ENCODE peak calls at places on chromosomes 1 and 21, in four cellular contexts. O, T, L and Q are unnamed samples. For H3K4me1, the result is how much of the 10 kb centered on the place peaks cover.

GRCh38 chr21:45470087-45470515 is 65.1 kb downstream of the COL18A1 start:
- DNase-seq in L (no peak), O (peak), T (no peak), Q (no peak)

GRCh38 chr1:119316870-119317416 is 51.6 kb upstream of the HAO2 start:
- DNase-seq in T (peak), O (peak), L (no peak), Q (no peak)

GRCh38 chr1:184624051-184624450 is 130.6 kb downstream of the EDEM3 start:
- DNase-seq in L (no peak), O (no peak), T (peak), Q (no peak)

GRCh38 chr1:80212021-80212420 is 1205.5 kb upstream of the ADGRL4 start:
- DNase-seq in L (no peak), T (no peak), O (peak), Q (no peak)

GRCh38 chr1:51661081-51661518 is 44.2 kb downstream of the OSBPL9 start:
- DNase-seq in O (peak), T (no peak), L (no peak), Q (no peak)

GRCh38 chr1:119220980-119221379 is 80.5 kb upstream of the WARS2 start:
- DNase-seq in O (peak), L (no peak), T (no peak), Q (no peak)

GRCh38 chr21:16179732-16180131 is 449.9 kb downstream of the USP25 start:
- DNase-seq in T (no peak), L (no peak), O (no peak), Q (no peak)

GRCh38 chr1:177181631-177182291 is 11.0 kb downstream of the BRINP2 start:
- DNase-seq in L (peak), T (peak), O (peak), Q (peak)

GRCh38 chr1:205766038-205766437 is 9.2 kb downstream of the RAB29 start:
- DNase-seq in T (no peak), L (no peak), O (peak), Q (no peak)

GRCh38 chr1:35929730-35930592 is 944 bp upstream of the AGO3 start:
- DNase-seq in O (peak), L (peak), T (peak), Q (peak)

GRCh38 chr1:64471724-64472276 is 1.9 kb downstream of the CACHD1 start:
- DNase-seq in L (no peak), T (no peak), O (peak), Q (no peak)

GRCh38 chr1:93666613-93667384 is 14.8 kb downstream of the BCAR3 start:
- DNase-seq in O (no peak), L (no peak), T (no peak), Q (no peak)

GRCh38 chr1:33374336-33375105 is 53.6 kb upstream of the A3GALT2 start:
- DNase-seq in O (peak), L (no peak), T (no peak), Q (no peak)

GRCh38 chr1:237279629-237280028 is 237.6 kb downstream of the RYR2 start:
- DNase-seq in T (no peak), L (no peak), O (no peak), Q (no peak)

GRCh38 chr1:218164930-218165686 is 120.0 kb upstream of the RRP15 start:
- DNase-seq in T (peak), O (peak), L (peak), Q (peak)

GRCh38 chr21:39040494-39041110 is 142.6 kb downstream of the PSMG1 start:
- DNase-seq in O (no peak), L (no peak), T (no peak), Q (no peak)

GRCh38 chr21:37367301-37367757 is 756 bp downstream of the DYRK1A start:
- DNase-seq in O (peak), T (no peak), L (no peak), Q (peak)

GRCh38 chr1:235703516-235703915 is 53.9 kb upstream of the GNG4 start:
- DNase-seq in O (peak), L (no peak), T (no peak), Q (no peak)

GRCh38 chr1:53967409-53968124 is 21.4 kb downstream of the LRRC42 start:
- DNase-seq in O (no peak), L (no peak), T (no peak), Q (no peak)

GRCh38 chr1:104768466-104768865 is 1018.8 kb downstream of the AMY1C start:
- DNase-seq in O (no peak), L (no peak), T (no peak), Q (no peak)

GRCh38 chr1:60573121-60573520 is 499.6 kb upstream of the C1orf87 start:
- DNase-seq in O (no peak), L (no peak), T (no peak), Q (no peak)

GRCh38 chr21:42844411-42845113 is 34.8 kb downstream of the WDR4 start:
- DNase-seq in L (no peak), T (peak), O (no peak), Q (no peak)

GRCh38 chr1:243968413-243968812 is 82.7 kb upstream of the ZBTB18 start:
- DNase-seq in L (no peak), T (no peak), O (peak), Q (no peak)

GRCh38 chr1:247008406-247008799 is 546 bp upstream of the ZNF695 start:
- DNase-seq in T (no peak), O (peak), L (no peak), Q (no peak)

GRCh38 chr1:152479792-152480595 is 30.6 kb upstream of the LCE5A start:
- DNase-seq in O (peak), L (peak), T (peak), Q (no peak)

GRCh38 chr1:150061632-150062101 is 5.9 kb upstream of the VPS45 start:
- DNase-seq in L (no peak), T (no peak), O (peak), Q (no peak)

GRCh38 chr21:45555557-45556301 is 13.5 kb upstream of the SLC19A1 start:
- DNase-seq in T (peak), O (peak), L (peak), Q (no peak)

GRCh38 chr1:192604979-192605620 is 29.5 kb downstream of the RGS1 start:
- DNase-seq in L (no peak), O (peak), T (no peak), Q (no peak)

GRCh38 chr1:39104158-39105060 is 78.3 kb downstream of the NDUFS5 start:
- DNase-seq in L (peak), T (peak), O (peak), Q (no peak)

GRCh38 chr1:147612366-147612765 is 58.0 kb downstream of the ACP6 start:
- DNase-seq in O (no peak), L (no peak), T (no peak), Q (no peak)

GRCh38 chr1:109959974-109960744 is 24.4 kb upstream of the AHCYL1 start:
- DNase-seq in O (peak), L (no peak), T (peak), Q (no peak)

GRCh38 chr1:157189096-157189495 is 50.9 kb upstream of the ETV3 start:
- DNase-seq in L (no peak), T (no peak), O (no peak), Q (no peak)

GRCh38 chr21:36035381-36035791 is 24.9 kb downstream of the SETD4 start:
- DNase-seq in O (no peak), T (no peak), L (no peak), Q (no peak)

GRCh38 chr21:18477059-18477458 is 73.5 kb upstream of the TMPRSS15 start:
- DNase-seq in O (no peak), L (no peak), T (no peak), Q (no peak)

GRCh38 chr21:45027241-45028196 is 46.9 kb upstream of the ADARB1 start:
- DNase-seq in L (no peak), T (no peak), O (no peak), Q (no peak)

GRCh38 chr1:82223091-82223490 is 422.4 kb downstream of the ADGRL2 start:
- DNase-seq in L (no peak), O (no peak), T (no peak), Q (no peak)

GRCh38 chr1:226983247-226983997 is 43.3 kb downstream of the COQ8A start:
- DNase-seq in O (no peak), L (no peak), T (no peak), Q (no peak)
- H3K4me1 ChIP-seq in O (under half), L (under half), T (under half), Q (under half)

DNA sequence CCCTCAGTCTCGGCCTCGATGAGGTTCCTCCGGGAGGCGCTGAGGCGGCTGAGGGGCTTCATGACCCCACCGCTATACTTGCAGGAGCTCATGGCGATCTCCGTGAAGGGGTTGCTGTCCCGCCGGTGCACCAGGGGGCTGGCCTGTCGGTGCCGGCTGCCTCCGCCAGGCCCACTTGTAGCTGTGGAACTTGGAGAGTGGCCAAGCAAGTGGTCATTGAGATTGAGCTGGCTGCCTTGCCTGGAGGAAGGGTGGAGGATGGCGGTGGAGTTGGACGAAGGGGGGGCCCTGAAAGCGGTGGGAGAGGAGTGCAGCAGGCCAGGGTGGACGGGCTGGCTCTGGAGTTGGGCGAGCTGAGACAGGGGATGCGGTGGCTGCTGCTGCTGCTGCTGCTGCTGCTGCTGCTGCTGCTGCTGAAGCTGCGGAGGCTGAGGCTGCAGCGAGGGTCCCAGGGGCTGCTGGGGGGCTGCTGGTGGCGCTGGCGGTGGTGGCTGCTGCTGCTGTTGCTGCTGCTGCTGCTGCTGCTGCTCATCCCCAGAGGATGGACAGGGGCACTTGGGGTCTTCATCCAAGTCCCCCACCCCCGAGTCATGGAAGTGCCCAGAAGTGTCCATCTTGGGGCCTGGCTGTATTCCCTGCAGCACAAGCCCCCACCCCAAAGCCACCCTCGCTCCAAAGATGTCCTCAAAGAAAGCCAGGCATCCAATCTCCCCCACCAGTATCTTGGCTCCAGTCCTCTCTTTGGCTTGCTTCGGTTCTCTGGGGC is 547 bp downstream of the KCNN3 start:
- DNase-seq in T (peak), L (peak), O (peak), Q (no peak)
- H3K4me3 ChIP-seq in T (peak), L (no peak), O (peak), Q (no peak)

DNA sequence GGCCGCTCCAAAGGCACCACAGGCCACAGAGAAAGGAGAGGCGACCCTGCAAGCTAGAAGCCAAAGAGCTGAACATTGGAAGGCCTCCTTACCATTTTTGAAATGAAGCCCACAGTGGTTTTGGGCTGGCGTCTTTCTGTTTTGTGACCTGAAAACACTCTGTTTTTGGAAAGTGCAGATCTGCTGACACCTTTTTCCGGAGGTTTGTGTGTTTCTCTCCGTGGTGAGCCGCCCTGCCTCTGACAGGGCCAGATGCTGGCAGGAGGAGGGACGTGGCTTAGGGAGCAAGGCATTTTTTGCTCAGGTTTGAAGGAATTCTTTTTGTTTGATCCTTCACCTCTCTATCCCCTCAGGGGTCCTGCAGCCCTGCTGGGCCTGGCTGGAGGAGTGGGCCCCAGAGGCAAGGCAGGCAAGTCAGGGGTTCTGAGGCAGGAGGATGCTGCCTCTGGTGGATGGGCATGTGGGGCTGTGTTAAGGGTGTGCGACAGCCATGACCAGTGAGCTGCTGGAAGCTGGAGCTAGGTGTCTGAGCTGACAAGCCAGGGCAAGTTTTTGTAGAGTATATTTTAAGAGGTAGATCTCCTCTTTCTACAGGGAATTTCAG is 133.8 kb downstream of the CAMTA1 start:
- DNase-seq in T (no peak), O (no peak), L (no peak), Q (no peak)
- H3K4me1 ChIP-seq in T (under half), O (under half), L (under half), Q (under half)

GRCh38 chr1:71463144-71463543 is 382.3 kb upstream of the ZRANB2 start:
- DNase-seq in T (no peak), L (peak), O (peak), Q (no peak)
- H3K4me3 ChIP-seq in T (no peak), L (no peak), O (peak), Q (no peak)

DNA sequence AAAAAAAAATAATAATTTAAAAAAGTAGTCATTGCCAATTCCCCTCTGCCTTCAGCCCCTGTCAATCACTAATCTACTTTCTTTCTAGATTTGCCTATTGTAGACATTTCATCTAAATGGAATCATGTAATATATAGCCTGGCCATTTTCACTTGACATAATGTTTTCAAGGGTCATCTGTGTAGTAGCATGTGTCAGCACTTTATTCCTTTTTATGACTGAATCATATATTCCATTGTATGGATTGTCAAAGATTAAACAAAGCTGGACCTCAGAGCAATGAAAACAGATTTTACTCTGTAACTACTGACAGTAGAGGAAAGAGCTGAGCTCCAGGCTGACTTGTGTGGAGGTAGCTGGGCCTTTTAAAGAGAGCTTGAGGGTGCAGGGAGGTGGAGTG is 15.9 kb downstream of the VPS13D start:
- DNase-seq in L (no peak), O (no peak), T (no peak), Q (no peak)
- H3K4me1 ChIP-seq in L (under half), O (under half), T (under half), Q (under half)

DNA sequence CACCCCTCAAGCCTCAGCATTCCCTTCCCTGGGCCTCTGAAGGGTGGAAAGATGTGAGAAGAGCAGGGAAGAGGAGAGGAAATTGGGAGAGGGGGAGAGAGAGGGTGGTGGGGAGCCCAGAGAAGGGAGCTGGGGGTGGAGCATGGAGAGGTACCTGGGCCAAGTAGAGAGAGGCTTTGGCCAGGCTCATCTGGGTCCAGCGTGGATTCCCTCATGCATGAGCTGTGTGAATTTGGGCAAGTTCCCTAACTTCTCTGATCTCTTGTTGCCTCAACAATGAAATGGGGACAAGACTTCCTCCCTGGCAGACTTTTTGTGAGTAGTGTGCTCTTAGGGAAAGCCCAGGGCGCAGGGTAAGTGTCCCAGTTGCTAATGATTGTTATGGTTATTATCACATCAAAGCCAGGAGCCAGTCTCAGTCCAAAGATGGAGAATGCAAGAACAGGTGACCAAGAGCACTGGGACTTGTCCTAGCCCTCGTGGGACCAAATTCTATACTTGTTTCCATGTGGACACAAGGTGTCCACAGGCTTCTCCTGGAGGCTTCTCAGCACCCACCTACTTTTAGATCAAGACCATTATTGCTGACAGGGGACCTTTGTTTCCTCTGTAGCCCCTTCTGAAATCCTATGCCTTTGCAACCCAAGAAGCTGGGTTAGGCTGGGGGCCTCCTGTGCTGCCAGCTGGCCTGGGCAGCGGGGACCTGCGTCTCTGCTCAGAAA is 13.9 kb downstream of the IL6R start:
- DNase-seq in T (no peak), L (no peak), O (no peak), Q (no peak)
- H3K4me3 ChIP-seq in T (no peak), L (no peak), O (no peak), Q (peak)

GRCh38 chr1:67557731-67558448 is 127.1 kb upstream of the GADD45A start:
- DNase-seq in O (no peak), L (peak), T (no peak), Q (no peak)
- H3K4me1 ChIP-seq in O (under half), L (under half), T (under half), Q (under half)